ENCODE peak calls at places on chromosomes 6 and 20, in nine cellular contexts. O is OCI-LY7, J is foreskin fibroblast, V is cardiac muscle cell, C is uterus, E is activated B cell treated with CpG ODN at 0.5 μM for 24 hours, W is MM.1S, R is HepG2, U is lower lobe of right lung. H is an unnamed sample.
A peak's percentile ranks its signal among the peaks of the same experiment; 100 is the strongest.

GRCh38 chr20:23243791-23244190 is 106.8 kb upstream of the NXT1 start:
- DNase-seq in R (no peak), C (no peak), E (no peak), V (no peak), U (no peak), W (no peak), J (no peak), O (peak; percentile 1), H (no peak)

GRCh38 chr6:116883005-116883404 is 6.0 kb downstream of the RFX6 start:
- DNase-seq in R (no peak), E (no peak), C (no peak), V (no peak), U (no peak), J (peak; percentile 12), W (no peak), O (no peak), H (no peak)

GRCh38 chr6:71420693-71421328 is 132.2 kb downstream of the OGFRL1 start:
- DNase-seq in J (peak; percentile 97), R (no peak), O (no peak), U (peak; percentile 95), V (peak; percentile 97), E (peak; percentile 56), C (peak; percentile 95), W (peak; percentile 86), H (peak; percentile 33)

GRCh38 chr20:40741507-40742106 is 52.6 kb upstream of the MAFB start:
- DNase-seq in V (peak; percentile 66), O (peak; percentile 88), W (peak; percentile 57), R (peak; percentile 57), J (peak; percentile 69), U (no peak), C (no peak), E (no peak), H (peak; percentile 48)

GRCh38 chr6:50147371-50147770 is 97.6 kb upstream of the DEFB112 start:
- DNase-seq in J (peak; percentile 2), R (no peak), V (no peak), O (no peak), W (no peak), C (no peak), E (no peak), U (no peak), H (no peak)

GRCh38 chr20:18138639-18139583 is 1.2 kb downstream of the KAT14 start:
- DNase-seq in W (no peak), U (no peak), V (no peak), E (no peak), R (peak; percentile 91), O (peak; percentile 25), C (no peak), J (peak; percentile 5), H (no peak)

GRCh38 chr6:35318200-35318844 is 20.7 kb downstream of the DEF6 start:
- DNase-seq in W (no peak), J (peak; percentile 91), U (peak; percentile 77), E (no peak), V (peak; percentile 84), C (peak; percentile 91), R (peak; percentile 86), O (no peak), H (no peak)

GRCh38 chr6:12331951-12332749 is 42.0 kb downstream of the EDN1 start:
- DNase-seq in J (peak; percentile 45), V (peak; percentile 68), O (no peak), W (no peak), U (no peak), C (no peak), R (peak; percentile 90), E (no peak), H (no peak)

GRCh38 chr6:71879016-71879415 is 7.3 kb upstream of the RIMS1 start:
- DNase-seq in W (no peak), R (no peak), O (no peak), J (no peak), U (no peak), V (no peak), E (no peak), C (no peak), H (no peak)

GRCh38 chr20:24738981-24739633 is 210.0 kb upstream of the CST7 start:
- DNase-seq in C (no peak), U (no peak), V (no peak), E (no peak), R (no peak), J (no peak), W (peak; percentile 60), O (no peak), H (peak; percentile 40)

GRCh38 chr6:119124079-119124824 is 45.8 kb upstream of the FAM184A start:
- DNase-seq in C (no peak), R (no peak), E (no peak), U (no peak), W (no peak), V (no peak), J (no peak), O (no peak), H (no peak)

GRCh38 chr6:76275746-76276145 is 203.3 kb upstream of the IMPG1 start:
- DNase-seq in U (no peak), C (no peak), R (no peak), O (no peak), E (no peak), W (peak; percentile 38), V (no peak), J (no peak), H (no peak)
- TF ChIP-seq CTCF in U (no peak), C (no peak), R (no peak), O (peak; percentile 32), E (no peak), W (peak; percentile 51), V (no peak), J (no peak), H (no peak)

GRCh38 chr20:61161649-61162210 is 90.3 kb upstream of the CDH4 start:
- DNase-seq in O (no peak), R (no peak), V (no peak), W (peak; percentile 9), C (no peak), E (no peak), U (no peak), J (peak; percentile 36), H (no peak)
- TF ChIP-seq CTCF in O (no peak), R (no peak), V (no peak), W (peak; percentile 9), C (no peak), E (no peak), U (no peak), J (peak; percentile 6), H (no peak)

GRCh38 chr6:168540713-168541291 is 99.8 kb downstream of the SMOC2 start:
- DNase-seq in J (no peak), V (no peak), E (no peak), R (no peak), U (no peak), O (no peak), C (no peak), W (no peak), H (no peak)

GRCh38 chr6:168536665-168537249 is 95.8 kb downstream of the SMOC2 start:
- DNase-seq in O (no peak), U (no peak), W (no peak), J (no peak), C (no peak), V (no peak), E (no peak), R (no peak), H (no peak)

GRCh38 chr6:168537485-168537884 is 96.5 kb downstream of the SMOC2 start:
- DNase-seq in V (no peak), C (no peak), E (no peak), J (no peak), W (no peak), R (no peak), U (no peak), O (no peak), H (no peak)

GRCh38 chr6:168541307-168541706 is 100.3 kb downstream of the SMOC2 start:
- DNase-seq in C (no peak), W (no peak), V (peak; percentile 58), J (no peak), U (no peak), E (no peak), O (no peak), R (no peak), H (no peak)

GRCh38 chr6:168538892-168539811 is 98.2 kb downstream of the SMOC2 start:
- DNase-seq in C (no peak), R (no peak), U (no peak), V (no peak), E (no peak), O (no peak), W (no peak), J (no peak), H (no peak)
- TF ChIP-seq CTCF in C (no peak), R (no peak), U (no peak), V (no peak), E (no peak), O (no peak), W (no peak), J (no peak), H (no peak)

DNA sequence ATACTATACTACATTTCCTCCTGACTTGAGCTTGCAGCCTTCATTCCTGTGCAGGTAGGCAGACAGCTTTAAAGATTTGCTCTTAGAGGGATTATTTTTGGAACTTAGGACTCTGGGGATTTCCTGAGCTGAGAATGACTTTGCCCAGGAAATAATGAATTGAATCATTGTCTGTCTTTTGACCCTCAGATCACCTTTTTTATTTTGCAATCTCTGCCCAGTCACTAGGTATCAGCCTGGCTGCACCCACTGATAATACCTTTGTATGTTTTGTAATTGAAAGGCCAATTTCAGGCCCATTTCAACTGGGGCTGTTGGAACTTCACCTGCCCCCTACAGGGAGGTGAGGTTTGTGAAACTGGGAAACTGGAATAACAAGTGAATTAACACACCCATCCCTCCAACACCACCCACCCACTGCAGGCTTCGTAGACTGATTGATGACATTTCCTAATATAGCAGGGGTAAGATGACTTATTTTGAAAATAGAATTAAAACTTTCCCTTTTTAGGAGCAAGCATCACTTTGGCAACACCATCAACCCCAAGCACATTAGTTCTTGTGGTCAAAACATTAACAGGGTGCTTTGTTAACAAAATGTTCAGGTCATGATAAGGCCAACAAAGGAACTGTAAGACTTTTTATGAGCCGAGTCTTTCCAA is 157.1 kb upstream of the CENPW start:
- DNase-seq in C (peak; percentile 28), E (no peak), O (no peak), R (peak; percentile 83), W (no peak), U (no peak), V (peak; percentile 7), J (peak; percentile 45), H (no peak)
- TF ChIP-seq CTCF in C (no peak), E (no peak), O (no peak), R (peak; percentile 4), W (no peak), U (no peak), V (no peak), J (no peak), H (no peak)

GRCh38 chr20:32576560-32576959 is 8.6 kb downstream of the NOL4L start:
- DNase-seq in U (no peak), W (no peak), C (no peak), V (no peak), E (no peak), O (no peak), J (no peak), R (no peak), H (no peak)

GRCh38 chr20:32575805-32576204 is 9.3 kb downstream of the NOL4L start:
- DNase-seq in C (no peak), W (no peak), J (no peak), V (no peak), U (no peak), E (no peak), O (no peak), R (no peak), H (no peak)

GRCh38 chr20:32577657-32578056 is 7.5 kb downstream of the NOL4L start:
- DNase-seq in O (no peak), E (no peak), W (no peak), U (no peak), J (no peak), C (no peak), V (peak; percentile 63), R (no peak), H (no peak)

GRCh38 chr20:32578840-32579239 is 6.3 kb downstream of the NOL4L start:
- DNase-seq in U (no peak), V (no peak), O (no peak), W (no peak), J (no peak), C (no peak), R (no peak), E (no peak), H (no peak)

GRCh38 chr20:32577023-32577422 is 8.1 kb downstream of the NOL4L start:
- DNase-seq in O (no peak), E (no peak), U (no peak), R (no peak), V (no peak), W (no peak), C (no peak), J (no peak), H (no peak)
- TF ChIP-seq CTCF in O (no peak), E (no peak), U (no peak), R (no peak), V (peak; percentile 24), W (no peak), C (no peak), J (no peak), H (no peak)